ENCODE peak calls at places on chromosomes 6 and 20, in five cellular contexts. One of them, this sample, is unnamed.

GRCh38 chr6:112701201-112701600 is 354.1 kb downstream of the RFPL4B start:
- DNase-seq in sigmoid colon: no peak
- DNase-seq in T47D: no peak
- DNase-seq in DMS153: no peak
- DNase-seq in ovary: peak; percentile 25
- DNase-seq in this sample: no peak

GRCh38 chr6:159701413-159701999 is 8.5 kb upstream of the SOD2 start:
- DNase-seq in T47D: no peak
- DNase-seq in DMS153: no peak
- DNase-seq in sigmoid colon: peak; percentile 80
- DNase-seq in ovary: no peak
- DNase-seq in this sample: no peak

GRCh38 chr20:51034988-51035656 is 12.2 kb upstream of the KCNG1 start:
- DNase-seq in T47D: no peak
- DNase-seq in ovary: no peak
- DNase-seq in DMS153: no peak
- DNase-seq in sigmoid colon: no peak
- DNase-seq in this sample: no peak

GRCh38 chr6:26323525-26324294 is 41.3 kb upstream of the BTN3A2 start:
- DNase-seq in T47D: no peak
- DNase-seq in sigmoid colon: no peak
- DNase-seq in ovary: no peak
- DNase-seq in DMS153: no peak
- DNase-seq in this sample: no peak

GRCh38 chr6:85157266-85157665 is 292.6 kb upstream of the NT5E start:
- DNase-seq in sigmoid colon: no peak
- DNase-seq in ovary: no peak
- DNase-seq in DMS153: no peak
- DNase-seq in T47D: no peak
- DNase-seq in this sample: no peak

GRCh38 chr6:10297825-10298224 is 117.0 kb downstream of the TFAP2A start:
- DNase-seq in ovary: no peak
- DNase-seq in DMS153: no peak
- DNase-seq in T47D: no peak
- DNase-seq in sigmoid colon: no peak
- DNase-seq in this sample: no peak

GRCh38 chr6:45619994-45620471 is 242.3 kb upstream of the SUPT3H start:
- DNase-seq in ovary: no peak
- DNase-seq in sigmoid colon: no peak
- DNase-seq in DMS153: no peak
- DNase-seq in T47D: no peak
- DNase-seq in this sample: no peak

GRCh38 chr6:27295301-27296079 is 16.6 kb downstream of the POM121L2 start:
- DNase-seq in T47D: no peak
- DNase-seq in DMS153: peak; percentile 56
- DNase-seq in ovary: no peak
- DNase-seq in sigmoid colon: no peak
- DNase-seq in this sample: no peak

GRCh38 chr6:78810698-78811097 is 56.7 kb upstream of the IRAK1BP1 start:
- DNase-seq in T47D: peak; percentile 16
- DNase-seq in sigmoid colon: no peak
- DNase-seq in DMS153: no peak
- DNase-seq in ovary: no peak
- DNase-seq in this sample: no peak

GRCh38 chr6:157217198-157217893 is 106.0 kb downstream of the TMEM242 start:
- DNase-seq in sigmoid colon: no peak
- DNase-seq in ovary: no peak
- DNase-seq in T47D: no peak
- DNase-seq in DMS153: no peak
- DNase-seq in this sample: no peak

GRCh38 chr6:97053643-97054411 is 129.3 kb downstream of the KLHL32 start:
- DNase-seq in DMS153: no peak
- DNase-seq in T47D: no peak
- DNase-seq in ovary: no peak
- DNase-seq in sigmoid colon: no peak
- DNase-seq in this sample: no peak

GRCh38 chr6:124869412-124869811 is 92.8 kb upstream of the RNF217 start:
- DNase-seq in T47D: no peak
- DNase-seq in DMS153: no peak
- DNase-seq in ovary: no peak
- DNase-seq in sigmoid colon: no peak
- DNase-seq in this sample: no peak

GRCh38 chr6:157790548-157791160 is 32.4 kb upstream of the SNX9 start:
- DNase-seq in ovary: no peak
- DNase-seq in DMS153: no peak
- DNase-seq in T47D: no peak
- DNase-seq in sigmoid colon: no peak
- DNase-seq in this sample: no peak

GRCh38 chr6:43625393-43625992 is 3.6 kb downstream of the GTPBP2 start:
- DNase-seq in T47D: no peak
- DNase-seq in ovary: no peak
- DNase-seq in DMS153: no peak
- DNase-seq in sigmoid colon: no peak
- DNase-seq in this sample: no peak